ENCODE peak calls at places on chromosomes 5 and 9, in four cellular contexts. O is endothelial cell of umbilical vein, N is HS-27A, S is NCI-H774. L is an unnamed sample.
A peak's percentile ranks its signal among the peaks of the same experiment; 100 is the strongest.

GRCh38 chr9:137000177-137000930 is 4.0 kb upstream of the CLIC3 start:
- DNase-seq in O (no peak), N (no peak), S (no peak), L (no peak)

GRCh38 chr5:151682751-151683331 is 3.9 kb downstream of the SPARC start:
- DNase-seq in O (peak; percentile 27), N (no peak), S (no peak), L (no peak)

GRCh38 chr9:93673844-93674334 is 97.5 kb downstream of the PHF2 start:
- DNase-seq in O (no peak), N (no peak), S (no peak), L (no peak)

GRCh38 chr9:1978941-1979340 is 36.2 kb upstream of the SMARCA2 start:
- DNase-seq in O (no peak), N (no peak), S (no peak), L (no peak)

GRCh38 chr5:128334010-128334716 is 203.9 kb downstream of the FBN2 start:
- DNase-seq in O (no peak), N (no peak), S (no peak), L (no peak)

GRCh38 chr5:135747824-135748223 is 86.6 kb upstream of the SLC25A48 start:
- DNase-seq in O (no peak), N (no peak), S (no peak), L (no peak)

GRCh38 chr5:79436224-79436623 is 77.7 kb downstream of the HOMER1 start:
- DNase-seq in O (no peak), N (no peak), S (no peak), L (no peak)

GRCh38 chr9:4417578-4418325 is 72.5 kb upstream of the SLC1A1 start:
- DNase-seq in O (peak; percentile 29), N (no peak), S (no peak), L (no peak)

GRCh38 chr5:44002381-44002901 is 386.8 kb downstream of the FGF10 start:
- DNase-seq in O (no peak), N (peak; percentile 55), S (no peak), L (peak; percentile 81)

GRCh38 chr5:179382486-179382885 is 37.2 kb upstream of the ADAMTS2 start:
- DNase-seq in O (no peak), N (no peak), S (no peak), L (no peak)

GRCh38 chr5:173472164-173472563 is 143.9 kb upstream of the STC2 start:
- DNase-seq in O (peak; percentile 29), N (peak; percentile 72), S (no peak), L (peak; percentile 77)

GRCh38 chr9:37984672-37985611 is 81.0 kb upstream of the SLC25A51 start:
- DNase-seq in O (no peak), N (no peak), S (peak; percentile 52), L (no peak)

GRCh38 chr9:27703591-27703990 is 130.3 kb upstream of the C9orf72 start:
- DNase-seq in O (no peak), N (no peak), S (no peak), L (no peak)

GRCh38 chr5:150853560-150853959 is 7.2 kb downstream of the IRGM start:
- DNase-seq in O (no peak), N (no peak), S (no peak), L (no peak)

GRCh38 chr5:42852826-42853225 is 41.1 kb upstream of the SELENOP start:
- DNase-seq in O (no peak), N (no peak), S (no peak), L (no peak)

GRCh38 chr9:88538311-88539085 is 3.5 kb downstream of the NXNL2 start:
- DNase-seq in O (no peak), N (no peak), S (no peak), L (no peak)

GRCh38 chr9:107744873-107745272 is 255.3 kb upstream of the KLF4 start:
- DNase-seq in O (no peak), N (no peak), S (no peak), L (no peak)

GRCh38 chr5:111550282-111551020 is 38.1 kb upstream of the STARD4 start:
- DNase-seq in O (peak; percentile 96), N (peak; percentile 71), S (peak; percentile 52), L (peak; percentile 69)

GRCh38 chr5:159531554-159532105 is 201.3 kb upstream of the IL12B start:
- DNase-seq in O (no peak), N (no peak), S (no peak), L (no peak)

GRCh38 chr9:124256517-124257069 is 1.2 kb upstream of the NEK6 start:
- DNase-seq in O (peak; percentile 36), N (no peak), S (peak; percentile 75), L (no peak)

GRCh38 chr9:132997591-132997990 is 19.1 kb downstream of the GFI1B start:
- DNase-seq in O (no peak), N (peak; percentile 64), S (no peak), L (no peak)

GRCh38 chr5:75235711-75236110 is 967 bp downstream of the ANKRD31 start:
- DNase-seq in O (no peak), N (no peak), S (no peak), L (no peak)

GRCh38 chr9:130908878-130909356 is 12.3 kb upstream of the QRFP start:
- DNase-seq in O (no peak), N (no peak), S (no peak), L (no peak)

GRCh38 chr9:86353591-86354047 is 591 bp downstream of the TUT7 start:
- DNase-seq in O (peak; percentile 56), N (peak; percentile 7), S (peak; percentile 4), L (no peak)

GRCh38 chr5:159338143-159338542 is 7.9 kb upstream of the IL12B start:
- DNase-seq in O (no peak), N (no peak), S (no peak), L (no peak)

L was measured in Panc1.